ENCODE peak calls at places on chromosomes 16 and 17, in eight cellular contexts. L, C, T, F, V, R, J and I are unnamed samples.

GRCh38 chr16:83725313-83725712 is 82.5 kb upstream of the HSBP1 start:
- DNase-seq in L (no peak), C (no peak), T (no peak), F (no peak), V (no peak), R (no peak), J (no peak), I (no peak)

GRCh38 chr17:75876190-75876937 is 2.0 kb downstream of the TRIM47 start:
- DNase-seq in L (peak), C (peak), T (no peak), F (peak), V (peak), R (peak), J (peak), I (peak)

GRCh38 chr17:1473841-1474240 is 17.8 kb upstream of the CRK start:
- DNase-seq in L (peak), C (no peak), T (no peak), F (no peak), V (no peak), R (no peak), J (peak), I (peak)

GRCh38 chr17:1750628-1751027 is 8.0 kb downstream of the SERPINF2 start:
- DNase-seq in L (no peak), C (no peak), T (no peak), F (no peak), V (no peak), R (no peak), J (no peak), I (no peak)

GRCh38 chr17:7889166-7889584 is 586 bp downstream of the CHD3 start:
- DNase-seq in L (no peak), C (peak), T (no peak), F (peak), V (peak), R (peak), J (peak), I (no peak)

GRCh38 chr16:57192720-57193486 is 6.8 kb downstream of the RSPRY1 start:
- DNase-seq in L (no peak), C (peak), T (no peak), F (no peak), V (no peak), R (no peak), J (no peak), I (peak)

GRCh38 chr16:88888057-88888777 is 21.8 kb upstream of the PABPN1L start:
- DNase-seq in L (no peak), C (no peak), T (no peak), F (no peak), V (no peak), R (no peak), J (no peak), I (no peak)

GRCh38 chr17:35605753-35606152 is 18.6 kb downstream of the AP2B1 start:
- DNase-seq in L (no peak), C (no peak), T (no peak), F (no peak), V (no peak), R (no peak), J (no peak), I (no peak)

GRCh38 chr16:72847187-72848044 is 200.5 kb downstream of the ZFHX3 start:
- DNase-seq in L (peak), C (peak), T (no peak), F (no peak), V (no peak), R (no peak), J (no peak), I (peak)

GRCh38 chr17:69320908-69321238 is 6.1 kb downstream of the ABCA5 start:
- DNase-seq in L (no peak), C (no peak), T (no peak), F (no peak), V (no peak), R (no peak), J (no peak), I (no peak)

GRCh38 chr17:49851387-49852291 is 3.8 kb upstream of the TAC4 start:
- DNase-seq in L (peak), C (peak), T (peak), F (peak), V (peak), R (peak), J (peak), I (peak)

GRCh38 chr16:71460246-71460645 is 1.8 kb downstream of the ZNF23 start:
- DNase-seq in L (no peak), C (no peak), T (no peak), F (no peak), V (no peak), R (no peak), J (no peak), I (no peak)

GRCh38 chr17:50534222-50534978 is 1.9 kb downstream of the EPN3 start:
- DNase-seq in L (no peak), C (peak), T (no peak), F (no peak), V (no peak), R (no peak), J (no peak), I (no peak)

GRCh38 chr17:6489016-6489550 is 44.8 kb downstream of the PIMREG start:
- DNase-seq in L (no peak), C (no peak), T (no peak), F (no peak), V (no peak), R (no peak), J (no peak), I (no peak)

GRCh38 chr17:58382108-58382884 is 30.3 kb upstream of the SUPT4H1 start:
- DNase-seq in L (no peak), C (no peak), T (no peak), F (no peak), V (no peak), R (no peak), J (no peak), I (peak)

GRCh38 chr16:84726079-84726669 is 26.4 kb downstream of the USP10 start:
- DNase-seq in L (peak), C (peak), T (peak), F (peak), V (peak), R (peak), J (peak), I (peak)

GRCh38 chr17:42467889-42468288 is 9.2 kb downstream of the ATP6V0A1 start:
- DNase-seq in L (no peak), C (no peak), T (no peak), F (no peak), V (no peak), R (no peak), J (no peak), I (no peak)

GRCh38 chr16:85524630-85525463 is 88.3 kb upstream of the GSE1 start:
- DNase-seq in L (peak), C (peak), T (no peak), F (peak), V (no peak), R (no peak), J (no peak), I (no peak)

GRCh38 chr16:58563775-58564174 is 48.5 kb downstream of the SETD6 start:
- DNase-seq in L (no peak), C (no peak), T (no peak), F (no peak), V (no peak), R (no peak), J (no peak), I (no peak)

GRCh38 chr16:64687089-64687488 is 434.8 kb downstream of the CDH11 start:
- DNase-seq in L (no peak), C (no peak), T (no peak), F (no peak), V (no peak), R (no peak), J (no peak), I (no peak)

GRCh38 chr17:71023631-71024030 is 854.3 kb downstream of the KCNJ2 start:
- DNase-seq in L (no peak), C (peak), T (no peak), F (no peak), V (no peak), R (no peak), J (no peak), I (no peak)

GRCh38 chr16:22161999-22162657 is at the start of gene SDR42E2:
- DNase-seq in L (peak), C (no peak), T (peak), F (no peak), V (peak), R (no peak), J (peak), I (peak)

GRCh38 chr16:73735018-73735417 is 561.6 kb upstream of the PSMD7 start:
- DNase-seq in L (no peak), C (peak), T (no peak), F (no peak), V (no peak), R (no peak), J (no peak), I (no peak)

GRCh38 chr16:65822148-65822547 is 544.3 kb upstream of the CDH5 start:
- DNase-seq in L (no peak), C (no peak), T (no peak), F (no peak), V (no peak), R (no peak), J (no peak), I (no peak)